ENCODE peak calls at places on chromosomes 4 and X, in seven cellular contexts. I, H, R, D, X, O and Q are unnamed samples.

GRCh38 chr4:6252051-6252450 is 17.6 kb upstream of the WFS1 start:
- DNase-seq in R (no peak), D (no peak), O (no peak), X (no peak), H (no peak), I (no peak), Q (no peak)

GRCh38 chrX:132490086-132490419 is 1.2 kb upstream of the MBNL3 start:
- DNase-seq in D (no peak), H (no peak), O (no peak), X (no peak), I (peak), R (no peak), Q (no peak)

GRCh38 chr4:166675411-166675810 is 558.9 kb downstream of the SPOCK3 start:
- DNase-seq in I (no peak), X (no peak), R (no peak), H (no peak), D (no peak), O (no peak), Q (peak)

GRCh38 chr4:176729489-176729888 is 63.2 kb downstream of the VEGFC start:
- DNase-seq in R (no peak), O (no peak), D (no peak), H (no peak), I (no peak), X (no peak), Q (no peak)

GRCh38 chr4:87559090-87559837 is 30.1 kb upstream of the SPARCL1 start:
- DNase-seq in X (peak), H (no peak), R (peak), I (no peak), O (peak), D (peak), Q (peak)

GRCh38 chr4:137998666-137999429 is 243.3 kb downstream of the SLC7A11 start:
- DNase-seq in I (no peak), R (no peak), X (no peak), H (no peak), O (no peak), D (no peak), Q (no peak)

GRCh38 chrX:30144971-30145731 is 70.2 kb upstream of the MAGEB2 start:
- DNase-seq in I (no peak), X (no peak), H (no peak), R (peak), O (no peak), D (no peak), Q (no peak)

GRCh38 chr4:183594823-183595222 is 64.2 kb downstream of the RWDD4 start:
- DNase-seq in I (no peak), O (no peak), R (no peak), D (no peak), H (no peak), X (no peak), Q (no peak)

GRCh38 chr4:127162741-127163140 is 470.0 kb upstream of the INTU start:
- DNase-seq in D (no peak), X (no peak), O (no peak), R (no peak), H (no peak), I (no peak), Q (no peak)

GRCh38 chr4:85024671-85025070 is 58.2 kb upstream of the WDFY3 start:
- DNase-seq in R (no peak), H (no peak), I (no peak), O (no peak), X (no peak), D (no peak), Q (no peak)

GRCh38 chr4:85029453-85029852 is 63.0 kb upstream of the WDFY3 start:
- DNase-seq in O (no peak), X (no peak), D (no peak), H (no peak), I (no peak), R (no peak), Q (no peak)

GRCh38 chr4:85030156-85030555 is 63.7 kb upstream of the WDFY3 start:
- DNase-seq in O (no peak), R (no peak), D (no peak), H (no peak), I (no peak), X (no peak), Q (no peak)

DNA sequence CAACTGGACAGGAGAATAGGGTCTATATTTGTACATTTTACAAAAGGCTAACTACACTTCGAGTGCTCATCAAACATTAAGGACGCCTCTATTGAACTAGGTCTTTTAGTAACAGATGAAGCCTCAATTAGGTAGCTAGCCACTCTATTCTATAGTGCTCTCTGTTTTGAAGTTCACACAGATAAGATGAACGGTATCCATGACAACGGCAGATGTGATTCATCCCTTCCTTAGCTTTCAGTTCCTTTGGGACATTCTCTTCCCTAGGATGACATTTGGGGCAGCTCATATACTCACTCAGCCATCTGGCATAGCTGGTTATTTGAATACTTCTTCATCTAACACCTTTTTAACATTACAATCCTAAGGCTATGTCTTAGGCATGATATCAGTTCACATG is 62.4 kb upstream of the WDFY3 start:
- DNase-seq in I (no peak), D (no peak), H (no peak), O (no peak), X (no peak), R (peak), Q (no peak)
- TF ChIP-seq JUND in I (no peak), D (no peak), H (no peak), O (no peak), X (no peak), R (no peak), Q (no peak)

GRCh38 chr4:82360298-82361177 is 13.3 kb downstream of the HNRNPD start:
- DNase-seq in D (peak), O (no peak), I (no peak), H (no peak), R (peak), X (no peak), Q (peak)
- TF ChIP-seq JUND in D (no peak), O (no peak), I (no peak), H (no peak), R (no peak), X (no peak), Q (no peak)

GRCh38 chr4:141654098-141654497 is 17.7 kb downstream of the IL15 start:
- DNase-seq in R (peak), O (no peak), D (no peak), H (no peak), X (peak), I (no peak), Q (no peak)
- TF ChIP-seq JUND in R (no peak), O (no peak), D (no peak), H (no peak), X (no peak), I (no peak), Q (no peak)

GRCh38 chrX:140712413-140713173 is 3.0 kb downstream of the LINC00632 start:
- DNase-seq in D (peak), I (no peak), O (no peak), X (peak), R (no peak), H (no peak), Q (no peak)
- TF ChIP-seq JUND in D (no peak), I (no peak), O (no peak), X (no peak), R (no peak), H (no peak), Q (no peak)

GRCh38 chr4:180615746-180616145 is 1627.5 kb upstream of the TENM3 start:
- DNase-seq in X (no peak), H (peak), R (no peak), O (no peak), I (no peak), D (no peak), Q (no peak)

GRCh38 chr4:180618396-180618795 is 1624.8 kb upstream of the TENM3 start:
- DNase-seq in X (no peak), O (no peak), R (no peak), H (no peak), D (no peak), I (no peak), Q (no peak)

DNA sequence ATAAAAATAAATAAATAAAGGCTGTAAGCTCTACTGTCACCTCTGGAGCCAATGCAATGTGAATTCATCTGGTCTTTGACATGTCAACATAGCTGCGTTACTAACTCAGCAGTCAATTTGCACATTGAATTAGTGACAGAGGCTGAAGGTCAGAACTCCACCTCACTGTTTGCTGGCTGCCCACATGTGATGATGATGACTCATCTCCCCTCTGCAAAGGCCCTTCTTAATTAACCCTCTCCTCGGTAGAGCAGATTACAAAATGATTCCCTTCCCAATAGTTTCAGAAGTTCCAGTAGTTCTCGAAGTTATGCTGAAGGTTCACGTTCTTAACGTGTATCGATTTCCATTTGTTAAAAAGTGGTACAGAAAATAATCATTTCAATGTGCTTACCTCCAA is 1626.0 kb upstream of the TENM3 start:
- DNase-seq in I (peak), H (no peak), D (no peak), R (no peak), X (no peak), O (no peak), Q (no peak)
- TF ChIP-seq JUND in I (peak), H (peak), D (no peak), R (no peak), X (peak), O (no peak), Q (no peak)

GRCh38 chr4:11232004-11232403 is 196.7 kb downstream of the HS3ST1 start:
- DNase-seq in I (no peak), O (no peak), H (no peak), D (no peak), X (no peak), R (no peak), Q (no peak)
- TF ChIP-seq JUND in I (no peak), O (no peak), H (no peak), D (no peak), X (no peak), R (no peak), Q (no peak)

DNA sequence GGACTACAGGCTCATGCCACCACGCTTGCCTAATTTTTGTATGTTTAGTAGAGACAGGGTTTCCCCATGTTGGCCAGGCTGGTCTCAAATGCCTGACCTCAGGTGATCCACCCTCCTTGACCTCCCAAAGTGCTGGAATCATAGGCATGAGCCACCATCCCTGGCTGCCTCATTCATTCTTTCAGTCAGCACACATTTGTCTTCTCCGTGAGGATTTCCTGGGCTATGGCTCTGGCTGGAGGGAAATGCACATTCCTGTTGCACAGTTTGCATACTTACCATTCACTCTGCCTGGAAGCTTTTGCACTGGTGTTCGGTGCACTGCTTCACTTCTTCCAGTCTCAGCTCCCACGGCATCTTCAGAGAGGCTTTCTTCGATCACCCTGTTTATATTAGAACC is 267.8 kb downstream of the STIM2 start:
- DNase-seq in I (no peak), R (no peak), H (no peak), X (no peak), O (no peak), D (no peak), Q (no peak)
- TF ChIP-seq JUND in I (no peak), R (no peak), H (no peak), X (no peak), O (no peak), D (no peak), Q (no peak)

GRCh38 chr4:181432347-181432746 is 810.9 kb upstream of the TENM3 start:
- DNase-seq in O (no peak), R (no peak), H (no peak), X (peak), D (no peak), I (no peak), Q (no peak)

GRCh38 chr4:181443003-181443402 is 800.2 kb upstream of the TENM3 start:
- DNase-seq in O (peak), D (no peak), H (no peak), R (no peak), X (no peak), I (no peak), Q (no peak)

GRCh38 chr4:181437895-181438294 is 805.3 kb upstream of the TENM3 start:
- DNase-seq in O (no peak), X (no peak), R (no peak), H (no peak), I (no peak), D (no peak), Q (no peak)
- TF ChIP-seq JUND in O (no peak), X (no peak), R (no peak), H (no peak), I (no peak), D (no peak), Q (no peak)